ENCODE peak calls at places on chromosomes 16 and 17, in eight cellular contexts. T is T-helper 1 cell, Z is iPS-NIHi11, G is ureter, A is bronchial epithelial cell, H is RWPE1, F is lung microvascular endothelial cell, S is choroid plexus epithelial cell. X is an unnamed sample.

GRCh38 chr17:81731271-81731670 is 19.2 kb downstream of the SLC25A10 start:
- DNase-seq in A (no peak), F (no peak), G (no peak), T (no peak), S (peak; percentile 56), H (no peak), Z (no peak), X (peak; percentile 18)

GRCh38 chr17:1627219-1627986 is 1.2 kb downstream of the SLC43A2 start:
- DNase-seq in A (no peak), S (no peak), T (no peak), Z (peak; percentile 74), F (peak; percentile 20), G (no peak), H (no peak), X (no peak)

GRCh38 chr17:12256380-12256995 is 235.8 kb downstream of the MAP2K4 start:
- DNase-seq in S (peak; percentile 83), Z (peak; percentile 52), G (no peak), H (peak; percentile 55), A (peak; percentile 49), T (no peak), F (peak; percentile 60), X (peak; percentile 75)

GRCh38 chr16:53099318-53100130 is 44.7 kb downstream of the CHD9 start:
- DNase-seq in F (peak; percentile 95), Z (peak; percentile 84), A (peak; percentile 95), H (peak; percentile 93), G (peak; percentile 93), T (peak; percentile 46), S (peak; percentile 93), X (peak; percentile 95)

GRCh38 chr17:50219345-50219744 is 17.9 kb upstream of the COL1A1 start:
- DNase-seq in H (peak; percentile 85), G (no peak), Z (no peak), S (peak; percentile 91), A (peak; percentile 90), F (no peak), T (no peak), X (no peak)

GRCh38 chr16:70770968-70771552 is 29.9 kb downstream of the VAC14 start:
- DNase-seq in S (peak; percentile 71), A (peak; percentile 48), G (peak; percentile 76), T (peak; percentile 11), F (peak; percentile 63), H (peak; percentile 69), Z (peak; percentile 84), X (peak; percentile 80)

GRCh38 chr16:86092586-86093480 is 193.9 kb downstream of the IRF8 start:
- DNase-seq in A (no peak), S (no peak), F (no peak), G (no peak), T (no peak), H (no peak), Z (no peak), X (no peak)

GRCh38 chr17:70048020-70048419 is 27.0 kb upstream of the KCNJ16 start:
- DNase-seq in T (no peak), F (no peak), H (no peak), S (no peak), Z (no peak), G (no peak), A (no peak), X (no peak)

GRCh38 chr16:88914750-88915368 is 48.4 kb upstream of the PABPN1L start:
- DNase-seq in A (no peak), H (no peak), T (no peak), G (no peak), S (peak; percentile 15), F (no peak), Z (no peak), X (no peak)

GRCh38 chr17:50904522-50905459 is 38.6 kb upstream of the TOB1 start:
- DNase-seq in S (peak; percentile 23), H (no peak), G (peak; percentile 80), T (no peak), A (no peak), Z (peak; percentile 40), F (no peak), X (peak; percentile 76)

GRCh38 chr17:75380315-75380714 is 25.2 kb downstream of the GRB2 start:
- DNase-seq in F (no peak), A (no peak), T (no peak), G (no peak), H (no peak), Z (no peak), S (no peak), X (no peak)

GRCh38 chr16:10949424-10949970 is 5.1 kb downstream of the CLEC16A start:
- DNase-seq in G (no peak), T (no peak), S (peak; percentile 83), A (no peak), F (no peak), H (no peak), Z (peak; percentile 53), X (peak; percentile 52)

GRCh38 chr17:68972119-68972704 is 17.0 kb upstream of the ABCA8 start:
- DNase-seq in T (no peak), S (peak; percentile 59), Z (peak; percentile 46), F (peak; percentile 48), H (peak; percentile 39), G (no peak), A (peak; percentile 12), X (peak; percentile 40)

GRCh38 chr17:7435676-7436555 is 681 bp downstream of the TMEM102 start:
- DNase-seq in T (peak; percentile 50), F (peak; percentile 29), A (peak; percentile 39), H (peak; percentile 65), S (no peak), Z (no peak), G (peak; percentile 67), X (peak; percentile 64)

GRCh38 chr17:19461139-19461538 is 50.1 kb downstream of the RNF112 start:
- DNase-seq in S (no peak), G (peak; percentile 34), Z (peak; percentile 29), T (no peak), H (no peak), A (no peak), F (no peak), X (no peak)

GRCh38 chr17:71251936-71252335 is 868.9 kb upstream of the SOX9 start:
- DNase-seq in H (no peak), Z (no peak), A (no peak), S (peak; percentile 4), F (no peak), T (no peak), G (no peak), X (no peak)

GRCh38 chr17:45190503-45191282 is 29.0 kb downstream of the HEXIM2 start:
- DNase-seq in S (no peak), T (no peak), Z (peak; percentile 1), F (no peak), A (no peak), G (no peak), H (no peak), X (peak; percentile 65)

GRCh38 chr16:57890752-57891111 is 80.2 kb downstream of the CNGB1 start:
- DNase-seq in S (no peak), T (no peak), Z (no peak), H (no peak), F (no peak), A (no peak), G (no peak), X (no peak)

GRCh38 chr17:73998246-73999220 is 204.9 kb upstream of the RPL38 start:
- DNase-seq in H (peak; percentile 80), Z (peak; percentile 89), S (peak; percentile 35), A (peak; percentile 24), T (peak; percentile 27), F (no peak), G (peak; percentile 66), X (peak; percentile 81)

GRCh38 chr16:645852-646678 is 3.1 kb upstream of the WDR90 start:
- DNase-seq in H (no peak), Z (no peak), S (no peak), F (no peak), G (no peak), A (no peak), T (no peak), X (no peak)

GRCh38 chr16:20300312-20301097 is 26.8 kb downstream of the GP2 start:
- DNase-seq in S (peak; percentile 60), A (peak; percentile 38), G (peak; percentile 45), Z (peak; percentile 83), F (peak; percentile 57), T (peak; percentile 6), H (peak; percentile 58), X (peak; percentile 79)

GRCh38 chr16:30569746-30570325 is 1.7 kb downstream of the ZNF688 start:
- DNase-seq in Z (no peak), S (no peak), G (no peak), T (no peak), H (no peak), A (no peak), F (no peak), X (no peak)

X was measured in left kidney.